ENCODE peak calls at places on chromosomes 5 and 9, in nine cellular contexts. I is epithelial cell of esophagus, N is fibroblast of mammary gland, G is GM12865, W is coronary artery, V is pancreas, J is stomach, L is PC-9, O is mammary epithelial cell. C is an unnamed sample.

GRCh38 chr5:115507682-115508081 is 36.9 kb downstream of the FEM1C start:
- DNase-seq in I (no peak), N (peak; percentile 57), G (no peak), W (no peak), V (no peak), J (no peak), L (no peak), O (no peak), C (no peak)

GRCh38 chr9:13614060-13614459 is 334.6 kb upstream of the MPDZ start:
- DNase-seq in I (no peak), N (no peak), G (no peak), W (no peak), V (no peak), J (no peak), L (no peak), O (no peak), C (no peak)

GRCh38 chr5:37208883-37209808 is 40.0 kb downstream of the CPLANE1 start:
- DNase-seq in I (no peak), N (peak; percentile 55), G (peak; percentile 64), W (no peak), V (no peak), J (no peak), L (no peak), O (no peak), C (no peak)

GRCh38 chr9:130352586-130353285 is 87.2 kb downstream of the HMCN2 start:
- DNase-seq in I (no peak), N (no peak), G (no peak), W (no peak), V (no peak), J (no peak), L (peak; percentile 38), O (no peak), C (no peak)

GRCh38 chr9:87685431-87685830 is 40.5 kb upstream of the CTSL start:
- DNase-seq in I (no peak), N (peak; percentile 35), G (no peak), W (no peak), V (no peak), J (no peak), L (no peak), O (no peak), C (no peak)

GRCh38 chr5:140220032-140220697 is 45.2 kb downstream of the CYSTM1 start:
- DNase-seq in I (peak; percentile 48), N (peak; percentile 61), G (peak; percentile 67), W (no peak), V (no peak), J (no peak), L (no peak), O (peak; percentile 74), C (no peak)

GRCh38 chr5:135377751-135378680 is 21.0 kb downstream of the MACROH2A1 start:
- DNase-seq in I (peak; percentile 34), N (no peak), G (no peak), W (no peak), V (no peak), J (no peak), L (peak; percentile 21), O (peak; percentile 40), C (no peak)

GRCh38 chr5:93151121-93151520 is 429.9 kb downstream of the NR2F1-AS1 start:
- DNase-seq in I (no peak), N (peak; percentile 55), G (no peak), W (no peak), V (no peak), J (no peak), L (no peak), O (peak; percentile 28), C (no peak)

GRCh38 chr5:124902097-124902821 is 155.8 kb upstream of the ZNF608 start:
- DNase-seq in I (peak; percentile 18), N (peak; percentile 21), G (peak; percentile 94), W (no peak), V (no peak), J (no peak), L (no peak), O (no peak), C (peak; percentile 37)

GRCh38 chr5:126976520-126977172 is 53.7 kb downstream of the MARCHF3 start:
- DNase-seq in I (no peak), N (no peak), G (no peak), W (no peak), V (no peak), J (no peak), L (no peak), O (no peak), C (no peak)

GRCh38 chr9:73153793-73154227 is 2.1 kb downstream of the ANXA1 start:
- DNase-seq in I (peak; percentile 75), N (peak; percentile 76), G (no peak), W (no peak), V (no peak), J (no peak), L (no peak), O (peak; percentile 79), C (peak; percentile 25)

GRCh38 chr5:32790411-32790951 is 79.4 kb downstream of the NPR3 start:
- DNase-seq in I (peak; percentile 84), N (no peak), G (no peak), W (no peak), V (no peak), J (no peak), L (no peak), O (peak; percentile 12), C (no peak)

GRCh38 chr9:126470251-126470993 is 143.3 kb upstream of the LMX1B start:
- DNase-seq in I (no peak), N (no peak), G (peak; percentile 25), W (no peak), V (no peak), J (no peak), L (no peak), O (no peak), C (no peak)

GRCh38 chr5:76688836-76689235 is 27.1 kb upstream of the F2R start:
- DNase-seq in I (no peak), N (peak; percentile 75), G (no peak), W (no peak), V (no peak), J (no peak), L (no peak), O (no peak), C (no peak)

GRCh38 chr9:31304576-31304975 is 1079.9 kb upstream of the ACO1 start:
- DNase-seq in I (peak; percentile 97), N (peak; percentile 61), G (no peak), W (no peak), V (no peak), J (no peak), L (peak; percentile 1), O (peak; percentile 93), C (no peak)

GRCh38 chr9:82513242-82513750 is 524.7 kb downstream of the SPATA31D1 start:
- DNase-seq in I (no peak), N (peak; percentile 33), G (no peak), W (no peak), V (no peak), J (no peak), L (no peak), O (no peak), C (no peak)

GRCh38 chr9:91276513-91276912 is 85.2 kb downstream of the AUH start:
- DNase-seq in I (no peak), N (no peak), G (no peak), W (no peak), V (no peak), J (no peak), L (no peak), O (no peak), C (no peak)

GRCh38 chr9:95268681-95269080 is 48.8 kb downstream of the FANCC start:
- DNase-seq in I (peak; percentile 48), N (peak; percentile 22), G (peak; percentile 12), W (no peak), V (peak; percentile 63), J (no peak), L (no peak), O (peak; percentile 26), C (peak; percentile 8)

GRCh38 chr5:180330810-180331646 is 22.1 kb downstream of the GFPT2 start:
- DNase-seq in I (peak; percentile 56), N (peak; percentile 100), G (no peak), W (peak; percentile 87), V (peak; percentile 77), J (peak; percentile 31), L (peak; percentile 89), O (peak; percentile 53), C (peak; percentile 39)

GRCh38 chr5:148730272-148730954 is 76.1 kb upstream of the HTR4 start:
- DNase-seq in I (peak; percentile 50), N (peak; percentile 71), G (no peak), W (no peak), V (no peak), J (no peak), L (no peak), O (peak; percentile 39), C (no peak)

GRCh38 chr5:148725675-148726074 is 71.3 kb upstream of the HTR4 start:
- DNase-seq in I (no peak), N (no peak), G (no peak), W (no peak), V (no peak), J (no peak), L (no peak), O (no peak), C (no peak)

GRCh38 chr5:148732692-148733091 is 78.4 kb upstream of the HTR4 start:
- DNase-seq in I (no peak), N (no peak), G (no peak), W (no peak), V (no peak), J (no peak), L (no peak), O (no peak), C (no peak)

GRCh38 chr5:148730955-148731898 is 76.9 kb upstream of the HTR4 start:
- DNase-seq in I (peak; percentile 86), N (peak; percentile 88), G (peak; percentile 87), W (no peak), V (peak; percentile 81), J (peak; percentile 77), L (peak; percentile 65), O (peak; percentile 64), C (peak; percentile 82)

GRCh38 chr5:148729182-148729581 is 74.9 kb upstream of the HTR4 start:
- DNase-seq in I (peak; percentile 14), N (no peak), G (no peak), W (no peak), V (no peak), J (no peak), L (no peak), O (no peak), C (no peak)
- TF ChIP-seq CTCF in I (peak; percentile 16), N (no peak), G (peak; percentile 2), W (no peak), V (no peak), J (no peak), L (peak; percentile 56), O (peak; percentile 27), C (no peak)

GRCh38 chr9:136626740-136627642 is 35.7 kb upstream of the EGFL7 start:
- DNase-seq in I (peak; percentile 86), N (no peak), G (no peak), W (no peak), V (peak; percentile 73), J (peak; percentile 89), L (no peak), O (no peak), C (no peak)
- TF ChIP-seq CTCF in I (peak; percentile 75), N (no peak), G (no peak), W (no peak), V (no peak), J (no peak), L (peak; percentile 25), O (peak; percentile 41), C (peak; percentile 20)

GRCh38 chr9:5879419-5880181 is 11.1 kb upstream of the MLANA start:
- DNase-seq in I (peak; percentile 94), N (peak; percentile 80), G (no peak), W (no peak), V (no peak), J (no peak), L (peak; percentile 40), O (peak; percentile 89), C (no peak)
- TF ChIP-seq CTCF in I (no peak), N (no peak), G (no peak), W (no peak), V (no peak), J (no peak), L (no peak), O (no peak), C (no peak)

GRCh38 chr9:134781895-134782294 is 98.7 kb upstream of the FCN2 start:
- DNase-seq in I (no peak), N (no peak), G (no peak), W (no peak), V (no peak), J (no peak), L (no peak), O (no peak), C (no peak)
- TF ChIP-seq CTCF in I (no peak), N (no peak), G (peak; percentile 33), W (no peak), V (no peak), J (no peak), L (no peak), O (no peak), C (no peak)